ENCODE peak calls at places on chromosomes 4 and X, in eight cellular contexts. Y is stimulated activated CD4-positive, alpha-beta T cell treated with anti-CD3 and anti-CD28 coated beads, Interleukin-12 subunit alpha, Interleukin-12 subunit beta, amount 100 ng/mL, for 24 hours; W is fibroblast of mammary gland; P is A673; I is GM12864; X is sciatic nerve; M is amniotic stem cell; G is NCI-H510A treated with DMSO at 0.1 percent for 48 hours. O is an unnamed sample.

GRCh38 chr4:63049726-63050125 is 1359.5 kb downstream of the TECRL start:
- DNase-seq in P (no peak), I (no peak), G (no peak), W (no peak), Y (no peak), X (no peak), M (no peak), O (no peak)

GRCh38 chrX:108362026-108362425 is 76.2 kb downstream of the COL4A6 start:
- DNase-seq in Y (no peak), G (no peak), X (no peak), P (no peak), W (peak; percentile 4), M (no peak), I (no peak), O (no peak)

GRCh38 chrX:24396236-24396929 is 35.9 kb downstream of the SUPT20HL1 start:
- DNase-seq in I (no peak), G (peak; percentile 1), Y (no peak), M (no peak), X (no peak), W (peak; percentile 64), P (no peak), O (no peak)

GRCh38 chr4:78954048-78954666 is 14.9 kb upstream of the PAQR3 start:
- DNase-seq in Y (no peak), I (no peak), G (peak; percentile 49), P (peak; percentile 21), W (peak; percentile 11), X (no peak), M (no peak), O (no peak)

GRCh38 chrX:106331606-106332005 is 163.5 kb downstream of the PWWP3B start:
- DNase-seq in G (no peak), I (no peak), Y (no peak), W (no peak), X (no peak), M (no peak), P (no peak), O (no peak)

GRCh38 chr4:15654556-15655222 is 468 bp downstream of the FBXL5 start:
- DNase-seq in I (no peak), W (peak; percentile 32), M (no peak), P (peak; percentile 66), X (peak; percentile 70), G (no peak), Y (no peak), O (no peak)

GRCh38 chrX:134013092-134013497 is 27.7 kb upstream of the GPC3 start:
- DNase-seq in G (no peak), Y (no peak), W (peak; percentile 62), I (no peak), P (peak; percentile 64), X (no peak), M (no peak), O (no peak)

GRCh38 chr4:95537181-95537580 is 11.6 kb downstream of the UNC5C start:
- DNase-seq in Y (no peak), P (no peak), X (no peak), M (no peak), I (no peak), W (no peak), G (no peak), O (no peak)

GRCh38 chr4:180827193-180827592 is 1416.0 kb upstream of the TENM3 start:
- DNase-seq in M (no peak), X (no peak), G (no peak), Y (no peak), I (no peak), P (no peak), W (peak; percentile 43), O (no peak)

GRCh38 chr4:65007841-65008439 is 598.7 kb upstream of the TECRL start:
- DNase-seq in P (peak; percentile 53), I (no peak), X (no peak), W (peak; percentile 40), Y (no peak), G (no peak), M (no peak), O (no peak)

GRCh38 chr4:8861576-8862279 is 9.9 kb downstream of the HMX1 start:
- DNase-seq in Y (no peak), P (no peak), I (no peak), X (no peak), G (no peak), M (no peak), W (no peak), O (no peak)

GRCh38 chrX:34877451-34877850 is 65.1 kb upstream of the FAM47B start:
- DNase-seq in P (no peak), M (no peak), Y (no peak), I (no peak), W (peak; percentile 32), G (no peak), X (no peak), O (no peak)